ENCODE peak calls at places on chromosomes 4 and X, in six cellular contexts. J is anterior cingulate cortex; U is CD4-positive, alpha-beta T cell; K is activated CD8-positive, alpha-beta T cell treated with anti-CD3 and anti-CD28 coated beads, Interleukin-2, amount 10 ng/mL, durations not matched to agents 7 days and 5 days; D is NCI-H460; R is body of pancreas. T is an unnamed sample.
A peak's percentile ranks its signal among the peaks of the same experiment; 100 is the strongest.

GRCh38 chrX:71439898-71440297 is 73.7 kb downstream of the TAF1 start:
- DNase-seq in R (no peak), J (no peak), U (no peak), K (no peak), D (peak; percentile 23), T (no peak)

GRCh38 chrX:109472939-109473713 is 8.8 kb downstream of the GUCY2F start:
- DNase-seq in R (no peak), U (no peak), D (no peak), K (no peak), J (no peak), T (peak; percentile 21)

GRCh38 chr4:145484240-145484846 is 2.7 kb downstream of the SMAD1 start:
- DNase-seq in R (no peak), J (no peak), U (no peak), K (no peak), D (no peak), T (no peak)

GRCh38 chrX:119605398-119605738 is 856 bp downstream of the NKRF start:
- DNase-seq in J (no peak), K (peak; percentile 26), R (no peak), U (no peak), D (no peak), T (peak; percentile 28)

GRCh38 chrX:145727476-145727875 is 90.2 kb upstream of the SLITRK2 start:
- DNase-seq in R (no peak), J (no peak), K (no peak), U (no peak), D (no peak), T (no peak)

GRCh38 chr4:120688791-120689190 is 233.7 kb downstream of the PRDM5 start:
- DNase-seq in D (no peak), K (no peak), U (no peak), R (no peak), J (no peak), T (no peak)

GRCh38 chr4:73811841-73812240 is 24.6 kb upstream of the CXCL6 start:
- DNase-seq in U (no peak), D (no peak), R (no peak), J (no peak), K (no peak), T (no peak)

GRCh38 chr4:121679267-121679666 is 17.5 kb downstream of the ANXA5 start:
- DNase-seq in K (no peak), J (no peak), U (no peak), R (no peak), D (no peak), T (no peak)

GRCh38 chr4:89837385-89837995 is 529 bp upstream of the SNCA start:
- DNase-seq in J (peak; percentile 66), R (no peak), D (no peak), U (peak; percentile 7), K (peak; percentile 52), T (peak; percentile 5)

GRCh38 chr4:124152130-124152529 is 560.4 kb downstream of the ANKRD50 start:
- DNase-seq in D (no peak), K (no peak), U (no peak), J (no peak), R (no peak), T (no peak)